ENCODE peak calls at places on chromosome 2, in nine cellular contexts. R is non-pigmented ciliary epithelial cell, A is right lobe of liver, E is BJ, S is adrenal gland, K is fibroblast of the aortic adventitia, T is OCI-LY7, F is GM03348, B is neural crest cell. I is an unnamed sample.

GRCh38 chr2:193349642-193350041 is 1154.9 kb upstream of the TMEFF2 start:
- DNase-seq in S (no peak), K (no peak), T (no peak), A (no peak), E (no peak), R (no peak), B (no peak), F (no peak), I (no peak)

GRCh38 chr2:6864938-6865345 is 765 bp downstream of the CMPK2 start:
- DNase-seq in E (no peak), K (no peak), T (no peak), R (no peak), S (peak; percentile 51), A (peak; percentile 41), B (no peak), F (no peak), I (no peak)

GRCh38 chr2:173126819-173127218 is 51.2 kb downstream of the MAP3K20 start:
- DNase-seq in R (no peak), K (no peak), B (no peak), F (no peak), S (no peak), A (no peak), T (no peak), E (no peak), I (no peak)

GRCh38 chr2:166238176-166238575 is 110.4 kb upstream of the SCN1A start:
- DNase-seq in R (no peak), S (no peak), E (no peak), A (no peak), K (peak; percentile 9), T (no peak), F (no peak), B (no peak), I (no peak)

GRCh38 chr2:44097322-44097907 is 71.3 kb upstream of the PPM1B start:
- DNase-seq in R (no peak), F (no peak), K (no peak), A (no peak), E (no peak), S (no peak), B (no peak), T (no peak), I (no peak)

GRCh38 chr2:3536682-3537632 is 17.6 kb upstream of the ADI1 start:
- DNase-seq in K (peak; percentile 57), B (no peak), R (no peak), T (peak; percentile 83), F (peak; percentile 65), E (no peak), S (peak; percentile 41), A (peak; percentile 58), I (peak; percentile 35)

GRCh38 chr2:225165052-225165451 is 122.8 kb upstream of the DOCK10 start:
- DNase-seq in A (no peak), K (peak; percentile 17), S (no peak), B (no peak), R (peak; percentile 9), T (no peak), E (peak; percentile 47), F (peak; percentile 44), I (no peak)

GRCh38 chr2:238231251-238231793 is 8.5 kb downstream of the HES6 start:
- DNase-seq in T (no peak), K (peak; percentile 40), E (no peak), S (peak; percentile 82), R (no peak), F (peak; percentile 36), B (peak; percentile 57), A (peak; percentile 51), I (peak; percentile 85)

I was measured in trophoblast cell.